ENCODE peak calls at places on chromosomes 6 and 20, in nine cellular contexts. U is GM06990; P is retinal pigment epithelial cell; X is astrocyte of the spinal cord; I is spleen; V is CD4-positive, alpha-beta T cell; A is stomach; D is RWPE1; F is foreskin keratinocyte. C is an unnamed sample.

GRCh38 chr6:7725849-7726415 is at the start of gene BMP6:
- DNase-seq in U (peak; percentile 76), P (peak; percentile 71), X (peak; percentile 85), I (peak; percentile 95), V (peak; percentile 38), A (peak; percentile 90), D (peak; percentile 99), F (peak; percentile 75), C (peak; percentile 27)

GRCh38 chr6:44057238-44057930 is 69.9 kb downstream of the MRPL14 start:
- DNase-seq in U (no peak), P (peak; percentile 54), X (no peak), I (no peak), V (no peak), A (no peak), D (no peak), F (no peak), C (no peak)

GRCh38 chr6:7050099-7050498 is 57.7 kb upstream of the RREB1 start:
- DNase-seq in U (no peak), P (no peak), X (no peak), I (no peak), V (no peak), A (no peak), D (no peak), F (no peak), C (no peak)

GRCh38 chr6:151432650-151433049 is 19.3 kb downstream of the RMND1 start:
- DNase-seq in U (no peak), P (no peak), X (no peak), I (no peak), V (no peak), A (no peak), D (no peak), F (no peak), C (no peak)

GRCh38 chr20:20010639-20011500 is 6.3 kb upstream of the NAA20 start:
- DNase-seq in U (no peak), P (no peak), X (peak; percentile 70), I (no peak), V (no peak), A (no peak), D (no peak), F (no peak), C (peak; percentile 82)

GRCh38 chr6:136826216-136826615 is 3.8 kb downstream of the PEX7 start:
- DNase-seq in U (no peak), P (no peak), X (no peak), I (no peak), V (no peak), A (no peak), D (no peak), F (no peak), C (no peak)

GRCh38 chr6:136795996-136796395 is 3.7 kb upstream of the MAP3K5 start:
- DNase-seq in U (no peak), P (no peak), X (no peak), I (no peak), V (no peak), A (no peak), D (no peak), F (no peak), C (no peak)

GRCh38 chr20:49969946-49970345 is 12.8 kb upstream of the SNAI1 start:
- DNase-seq in U (no peak), P (no peak), X (no peak), I (peak; percentile 39), V (no peak), A (no peak), D (peak; percentile 93), F (peak; percentile 81), C (no peak)

GRCh38 chr6:147166360-147166944 is 37.8 kb upstream of the STXBP5 start:
- DNase-seq in U (no peak), P (no peak), X (peak; percentile 30), I (no peak), V (no peak), A (no peak), D (no peak), F (no peak), C (no peak)

GRCh38 chr20:20463933-20464374 is 96.0 kb downstream of the INSM1 start:
- DNase-seq in U (peak; percentile 65), P (no peak), X (peak; percentile 77), I (no peak), V (no peak), A (no peak), D (no peak), F (no peak), C (no peak)

GRCh38 chr6:124066995-124067552 is 263.4 kb downstream of the NKAIN2 start:
- DNase-seq in U (no peak), P (no peak), X (peak; percentile 20), I (no peak), V (no peak), A (no peak), D (no peak), F (no peak), C (no peak)

GRCh38 chr20:19745584-19745983 is 12.5 kb upstream of the RIN2 start:
- DNase-seq in U (no peak), P (no peak), X (no peak), I (no peak), V (no peak), A (no peak), D (no peak), F (no peak), C (no peak)

GRCh38 chr6:17932362-17932852 is 55.0 kb downstream of the KIF13A start:
- DNase-seq in U (no peak), P (no peak), X (peak; percentile 80), I (no peak), V (no peak), A (no peak), D (no peak), F (peak; percentile 77), C (peak; percentile 85)

GRCh38 chr20:38230957-38231785 is 29.4 kb downstream of the KIAA1755 start:
- DNase-seq in U (no peak), P (no peak), X (no peak), I (no peak), V (no peak), A (no peak), D (no peak), F (no peak), C (no peak)

GRCh38 chr6:165096209-165096608 is 213.2 kb downstream of the C6orf118 start:
- DNase-seq in U (no peak), P (no peak), X (no peak), I (no peak), V (no peak), A (no peak), D (no peak), F (no peak), C (no peak)

GRCh38 chr6:165096868-165097267 is 212.5 kb downstream of the C6orf118 start:
- DNase-seq in U (no peak), P (no peak), X (no peak), I (no peak), V (no peak), A (no peak), D (no peak), F (no peak), C (no peak)

GRCh38 chr6:165092881-165093595 is 216.4 kb downstream of the C6orf118 start:
- DNase-seq in U (no peak), P (no peak), X (no peak), I (no peak), V (no peak), A (no peak), D (no peak), F (no peak), C (no peak)

GRCh38 chr6:165098165-165098564 is 211.2 kb downstream of the C6orf118 start:
- DNase-seq in U (no peak), P (no peak), X (no peak), I (no peak), V (no peak), A (no peak), D (no peak), F (no peak), C (no peak)
- TF ChIP-seq CTCF in U (peak; percentile 25), P (peak; percentile 18), X (peak; percentile 15), I (no peak), V (no peak), A (no peak), D (no peak), F (peak; percentile 26), C (no peak)

DNA sequence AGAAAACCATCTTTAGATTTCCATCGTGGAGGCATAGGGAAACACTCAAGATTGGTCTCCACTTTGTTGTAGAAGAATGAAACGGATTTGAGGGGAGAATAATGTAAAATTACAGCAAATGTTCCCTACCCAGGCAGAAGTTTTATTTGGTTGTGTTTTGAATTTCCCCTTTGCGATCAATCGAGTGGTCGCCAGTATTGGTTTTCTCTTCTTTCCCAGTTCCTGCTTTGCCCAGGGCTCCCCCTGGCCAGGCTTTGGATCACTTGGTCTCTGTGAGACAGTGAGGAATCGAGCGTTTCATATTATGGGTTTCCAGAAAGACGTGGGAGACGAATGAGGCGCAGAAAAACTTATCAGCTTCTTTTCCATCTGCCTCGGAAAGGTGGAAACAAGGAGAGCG is 7.3 kb upstream of the TBX18 start:
- DNase-seq in U (no peak), P (no peak), X (peak; percentile 57), I (no peak), V (no peak), A (no peak), D (no peak), F (no peak), C (no peak)
- TF ChIP-seq CTCF in U (no peak), P (no peak), X (peak; percentile 13), I (no peak), V (no peak), A (no peak), D (no peak), F (no peak), C (no peak)

GRCh38 chr6:57127763-57128162 is 37.8 kb downstream of the ZNF451 start:
- DNase-seq in U (no peak), P (no peak), X (no peak), I (no peak), V (no peak), A (no peak), D (no peak), F (no peak), C (no peak)

GRCh38 chr6:57135885-57136284 is 36.2 kb upstream of the BAG2 start:
- DNase-seq in U (no peak), P (no peak), X (peak; percentile 14), I (no peak), V (no peak), A (no peak), D (no peak), F (no peak), C (peak; percentile 6)

GRCh38 chr6:57134954-57135353 is 37.2 kb upstream of the BAG2 start:
- DNase-seq in U (no peak), P (no peak), X (no peak), I (no peak), V (no peak), A (no peak), D (no peak), F (no peak), C (no peak)

DNA sequence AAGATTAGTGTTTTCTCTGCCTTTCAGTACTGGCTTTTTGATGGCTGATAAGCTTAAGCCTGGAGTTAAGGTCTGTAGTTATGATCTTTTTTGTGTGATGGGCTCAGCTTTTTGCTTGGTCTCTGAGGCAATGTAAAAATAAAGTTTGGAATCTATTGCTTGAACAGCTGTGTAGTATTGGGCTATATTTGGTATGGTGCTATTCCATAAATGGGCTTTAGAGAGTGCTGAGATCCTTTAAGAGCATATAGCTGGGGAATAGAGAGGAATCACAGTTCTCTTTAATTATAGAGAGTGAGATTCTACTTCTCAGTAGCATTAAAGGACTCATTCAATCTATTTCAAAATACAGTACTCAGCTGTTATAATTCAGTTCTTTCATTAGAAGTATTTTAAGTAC is 40.8 kb downstream of the ZNF451 start:
- DNase-seq in U (no peak), P (no peak), X (no peak), I (no peak), V (no peak), A (no peak), D (no peak), F (no peak), C (no peak)
- TF ChIP-seq CTCF in U (no peak), P (no peak), X (no peak), I (no peak), V (no peak), A (no peak), D (no peak), F (peak; percentile 8), C (no peak)

GRCh38 chr20:62427172-62428007 is at the start of gene RBBP8NL:
- DNase-seq in U (no peak), P (no peak), X (no peak), I (no peak), V (no peak), A (peak; percentile 97), D (peak; percentile 93), F (peak; percentile 86), C (no peak)
- TF ChIP-seq CTCF in U (no peak), P (no peak), X (no peak), I (no peak), V (no peak), A (no peak), D (no peak), F (peak; percentile 75), C (no peak)

C was measured in BJ.